ENCODE peak calls at places on chromosomes 1 and 21, in five cellular contexts. R is IMR-90, F is ovary, Y is aorta, D is HCT116. A is an unnamed sample. For H3K9me3, the result is how much of the 10 kb centered on the place peaks cover.

GRCh38 chr1:7289694-7290093 is 481.4 kb upstream of the VAMP3 start:
- DNase-seq in F (no peak), R (no peak), Y (no peak), D (no peak), A (no peak)

GRCh38 chr1:193589597-193590040 is 403.2 kb upstream of the B3GALT2 start:
- DNase-seq in D (no peak), F (peak), Y (no peak), R (peak), A (peak)

GRCh38 chr1:243313635-243314536 is 58.0 kb downstream of the SDCCAG8 start:
- DNase-seq in D (no peak), R (no peak), Y (no peak), F (no peak), A (no peak)

GRCh38 chr21:18759751-18760161 is 356.2 kb upstream of the TMPRSS15 start:
- DNase-seq in F (no peak), Y (no peak), R (no peak), D (no peak), A (no peak)

GRCh38 chr1:74468982-74469603 is 43.3 kb downstream of the LRRC53 start:
- DNase-seq in R (peak), D (peak), Y (no peak), F (no peak), A (no peak)

GRCh38 chr1:91338501-91338900 is 66.1 kb downstream of the HFM1 start:
- DNase-seq in Y (no peak), D (no peak), F (no peak), R (no peak), A (no peak)

GRCh38 chr1:202844935-202845334 is 34.2 kb downstream of the PCAT6 start:
- DNase-seq in Y (no peak), F (no peak), D (no peak), R (peak), A (no peak)

GRCh38 chr1:42214447-42214871 is 49.9 kb upstream of the GUCA2A start:
- DNase-seq in F (no peak), R (peak), Y (no peak), D (no peak), A (peak)

GRCh38 chr1:92476071-92476607 is 10.6 kb downstream of the GFI1 start:
- DNase-seq in Y (no peak), R (no peak), D (no peak), F (no peak), A (no peak)

GRCh38 chr1:115283681-115284146 is 54.3 kb downstream of the NGF start:
- DNase-seq in F (peak), R (no peak), Y (peak), D (no peak), A (no peak)

GRCh38 chr1:4756851-4757580 is 102.6 kb downstream of the AJAP1 start:
- DNase-seq in F (no peak), Y (no peak), R (no peak), D (no peak), A (no peak)
- H3K9me3 ChIP-seq in F (under half), Y (under half), R (half or more), D (under half), A (under half)

DNA sequence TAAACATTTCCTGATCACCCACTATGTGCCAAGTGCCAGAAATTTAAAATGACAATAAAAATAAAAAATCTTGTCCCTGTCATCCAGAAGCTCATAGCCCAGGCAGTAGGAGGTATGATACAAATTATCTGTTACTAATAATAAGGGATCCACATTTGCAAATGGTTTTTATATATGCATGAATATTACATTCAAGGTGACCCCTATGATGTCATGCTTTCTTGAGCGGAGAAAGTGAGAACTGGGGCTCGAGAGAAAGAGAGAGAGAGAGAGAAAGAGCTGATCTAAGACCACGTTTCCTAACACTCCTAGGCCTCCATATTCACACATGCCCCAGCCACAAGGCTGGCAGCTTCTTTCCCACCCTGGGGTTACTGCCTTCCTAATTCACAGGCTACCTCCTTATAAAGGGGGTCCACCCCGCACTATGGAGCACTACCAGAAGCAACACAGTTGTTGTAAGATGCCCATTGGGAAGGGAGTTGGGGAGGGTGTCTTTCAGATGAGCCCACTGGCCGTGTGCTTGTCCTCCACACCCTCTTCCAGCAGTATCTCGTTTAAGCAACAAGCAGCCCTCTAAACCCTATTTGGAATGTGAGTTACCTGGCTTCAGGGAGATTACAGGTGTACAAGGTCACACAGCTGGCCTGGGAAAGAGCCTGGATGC is 28.8 kb upstream of the LRRN2 start:
- DNase-seq in Y (no peak), D (no peak), R (no peak), F (no peak), A (no peak)
- H3K9me3 ChIP-seq in Y (under half), D (under half), R (under half), F (under half), A (under half)

DNA sequence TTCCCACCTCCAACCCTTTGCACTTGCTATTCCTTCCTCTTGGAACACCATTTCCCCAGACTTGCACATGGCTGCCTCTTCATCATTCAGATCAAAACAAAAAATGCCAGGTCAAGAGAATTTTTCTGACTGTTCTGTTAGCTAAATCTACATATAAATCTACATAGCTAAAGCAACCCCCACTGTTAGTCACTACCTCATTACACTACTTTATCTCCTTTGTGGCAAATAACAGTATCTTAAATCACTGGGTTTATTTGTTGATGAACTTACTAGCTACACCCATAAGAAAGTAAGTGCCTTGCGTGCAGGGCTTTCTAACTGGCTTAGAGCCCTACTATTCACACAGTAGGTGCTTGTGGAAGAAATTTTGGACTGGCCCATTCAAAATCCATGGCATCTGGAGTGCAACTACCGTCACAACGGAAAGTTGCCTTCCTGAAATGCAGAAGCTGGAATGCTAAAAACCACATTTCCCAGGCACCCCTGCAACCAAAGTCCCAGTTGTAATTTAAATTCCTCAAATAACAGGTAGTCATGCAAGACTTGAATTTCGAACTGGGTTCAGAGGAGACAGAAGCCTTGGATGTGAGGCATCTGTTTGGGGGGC is 186.8 kb downstream of the TOMM20 start:
- DNase-seq in Y (no peak), F (no peak), R (peak), D (no peak), A (no peak)
- H3K9me3 ChIP-seq in Y (under half), F (under half), R (under half), D (under half), A (under half)

GRCh38 chr1:49016030-49016991 is 239.6 kb upstream of the BEND5 start:
- DNase-seq in Y (no peak), R (no peak), F (no peak), D (no peak), A (no peak)
- H3K9me3 ChIP-seq in Y (under half), R (under half), F (under half), D (under half), A (under half)

GRCh38 chr1:248098529-248098928 is 3.5 kb downstream of the OR2L13 start:
- DNase-seq in Y (no peak), R (no peak), D (no peak), F (no peak), A (no peak)

DNA sequence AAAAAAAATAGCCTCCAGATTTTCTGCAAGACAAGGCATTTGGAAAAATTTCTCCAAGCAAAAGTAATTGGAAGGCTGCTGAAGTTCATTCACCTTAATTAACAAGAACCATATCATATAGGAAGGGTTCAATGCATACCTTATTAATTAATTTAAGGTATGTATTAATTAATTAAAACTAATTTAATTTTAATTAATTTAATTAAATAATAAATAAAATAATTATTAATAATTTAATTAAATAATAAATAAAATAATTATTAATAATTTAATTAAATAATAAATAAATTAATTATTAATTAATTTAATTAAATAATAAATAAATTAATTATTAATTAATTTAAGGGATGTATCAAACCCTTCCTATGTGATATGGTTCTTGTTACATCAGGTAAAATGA is 7.9 kb downstream of the OR2L13 start:
- DNase-seq in R (no peak), D (no peak), Y (no peak), F (no peak), A (no peak)
- H3K9me3 ChIP-seq in R (under half), D (under half), Y (under half), F (under half), A (under half)

A was measured in MG63.